ENCODE peak calls at places on chromosomes 5 and 9, in seven cellular contexts. X is spleen, K is heart right ventricle, M is cardiac fibroblast, C is adrenal gland, V is AG04450, Y is breast epithelium. I is an unnamed sample.

GRCh38 chr5:150057996-150058395 is 28.4 kb downstream of the CSF1R start:
- DNase-seq in K (no peak), V (no peak), Y (no peak), M (peak), C (no peak), X (no peak), I (no peak)

GRCh38 chr5:759111-759741 is 25.3 kb downstream of the ZDHHC11B start:
- DNase-seq in C (no peak), X (peak), V (no peak), K (peak), Y (peak), M (peak), I (peak)

GRCh38 chr5:2094616-2094995 is 211.9 kb upstream of the IRX4 start:
- DNase-seq in M (peak), V (no peak), X (peak), Y (no peak), K (no peak), C (no peak), I (no peak)

GRCh38 chr9:137672907-137673791 is 54.3 kb downstream of the EHMT1 start:
- DNase-seq in C (peak), X (peak), V (peak), M (peak), Y (no peak), K (peak), I (peak)

GRCh38 chr9:133700861-133701320 is 37.3 kb downstream of the SARDH start:
- DNase-seq in V (no peak), Y (no peak), M (no peak), X (peak), C (peak), K (no peak), I (no peak)

GRCh38 chr5:176541338-176542134 is 4.3 kb upstream of the RNF44 start:
- DNase-seq in V (no peak), C (no peak), Y (peak), X (peak), M (peak), K (no peak), I (peak)

GRCh38 chr9:2210201-2210600 is 195.1 kb downstream of the SMARCA2 start:
- DNase-seq in M (peak), C (no peak), K (no peak), V (no peak), X (no peak), Y (no peak), I (peak)

GRCh38 chr5:172175263-172175719 is 12.7 kb downstream of the STK10 start:
- DNase-seq in Y (no peak), C (peak), M (no peak), V (no peak), X (peak), K (peak), I (no peak)

GRCh38 chr9:14907360-14907685 is 2.9 kb downstream of the FREM1 start:
- DNase-seq in V (no peak), M (no peak), C (no peak), K (no peak), X (no peak), Y (no peak), I (no peak)

GRCh38 chr9:14908221-14909206 is 1.7 kb downstream of the FREM1 start:
- DNase-seq in C (no peak), V (no peak), X (no peak), K (no peak), M (no peak), Y (no peak), I (no peak)

GRCh38 chr9:14911046-14911445 is 818 bp upstream of the FREM1 start:
- DNase-seq in C (no peak), M (no peak), V (no peak), X (no peak), Y (no peak), K (no peak), I (no peak)

GRCh38 chr9:14910178-14910805 is at the start of gene FREM1:
- DNase-seq in M (no peak), X (no peak), Y (no peak), V (no peak), C (no peak), K (peak), I (no peak)

DNA sequence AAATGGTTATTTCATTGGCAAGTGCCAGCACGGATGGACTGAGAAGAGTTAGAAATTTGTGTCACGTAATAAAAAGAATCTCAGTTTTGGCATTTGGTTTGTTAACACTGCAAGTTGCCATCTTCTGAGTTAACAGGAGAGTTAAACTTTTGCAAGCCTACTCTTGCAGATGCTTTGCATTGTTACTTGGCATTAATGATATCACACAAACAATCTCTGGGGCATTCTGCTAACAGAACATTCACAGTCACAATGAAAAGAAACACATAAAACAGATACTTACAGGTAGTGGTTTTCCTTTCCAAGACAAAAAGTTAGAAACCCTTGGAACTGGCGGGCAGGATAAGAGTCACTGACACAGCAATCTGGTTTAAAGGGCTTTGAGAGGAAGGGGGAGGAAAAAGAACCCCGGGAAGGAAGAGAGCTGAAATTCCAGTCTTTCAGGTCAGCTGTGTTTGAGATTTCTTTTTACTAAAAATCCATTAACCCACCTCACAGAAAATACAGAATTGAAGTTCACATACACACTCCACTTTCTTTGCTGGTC is 524 bp downstream of the FREM1 start:
- DNase-seq in Y (no peak), C (no peak), M (no peak), X (no peak), V (no peak), K (no peak), I (no peak)
- H3K4me3 ChIP-seq in Y (peak), C (no peak), M (no peak), X (peak), V (no peak), K (peak), I (no peak)

GRCh38 chr9:120875643-120875953 is 1.4 kb downstream of the PHF19 start:
- DNase-seq in X (peak), C (no peak), M (no peak), K (no peak), V (no peak), Y (no peak), I (no peak)

GRCh38 chr9:120877276-120878034 is 467 bp upstream of the PHF19 start:
- DNase-seq in V (no peak), M (peak), K (peak), Y (no peak), C (peak), X (peak), I (no peak)

GRCh38 chr9:120874861-120875565 is 2.0 kb downstream of the PHF19 start:
- DNase-seq in M (no peak), K (no peak), Y (no peak), C (no peak), V (no peak), X (no peak), I (no peak)

GRCh38 chr9:120876842-120877240 is at the start of gene PHF19:
- DNase-seq in V (no peak), Y (no peak), C (peak), M (peak), X (peak), K (peak), I (no peak)

GRCh38 chr9:120875954-120876841 is 790 bp downstream of the PHF19 start:
- DNase-seq in V (no peak), K (peak), C (peak), X (peak), M (peak), Y (peak), I (peak)
- TF ChIP-seq CTCF in V (peak), K (no peak), C (no peak), X (no peak), M (no peak), Y (no peak), I (no peak)

GRCh38 chr9:89312154-89312616 is 1.2 kb downstream of the CKS2 start:
- DNase-seq in X (no peak), V (no peak), M (peak), C (peak), Y (no peak), K (no peak), I (peak)

GRCh38 chr9:89314955-89315354 is 3.3 kb upstream of the SECISBP2 start:
- DNase-seq in K (no peak), Y (no peak), M (no peak), C (no peak), V (no peak), X (no peak), I (peak)

GRCh38 chr9:89311346-89312153 is 555 bp downstream of the CKS2 start:
- DNase-seq in X (no peak), V (no peak), Y (no peak), M (peak), K (peak), C (peak), I (peak)

GRCh38 chr9:89315482-89315881 is 2.8 kb upstream of the SECISBP2 start:
- DNase-seq in M (no peak), Y (no peak), K (no peak), V (no peak), X (no peak), C (no peak), I (no peak)

DNA sequence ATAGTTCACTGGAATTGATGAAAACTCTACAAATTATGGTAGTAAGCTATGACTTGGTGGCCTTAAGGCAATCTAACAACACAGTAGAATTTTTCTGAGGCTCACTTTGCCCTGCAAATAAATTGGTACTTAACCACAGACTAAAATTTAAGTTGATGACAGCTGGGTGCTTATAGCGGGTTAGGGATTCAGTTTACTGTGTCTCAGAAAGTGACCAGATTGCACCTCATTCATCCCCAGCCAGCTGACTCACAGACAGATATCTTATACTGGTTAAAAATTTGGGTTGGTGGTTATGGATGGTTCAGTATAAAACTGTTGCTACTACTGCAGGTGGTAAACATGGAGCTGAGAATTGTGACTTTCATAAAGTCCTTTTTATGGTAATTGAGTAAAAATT is 2.8 kb downstream of the CKS2 start:
- DNase-seq in K (no peak), X (no peak), V (no peak), M (peak), Y (no peak), C (no peak), I (peak)
- H3K4me3 ChIP-seq in K (no peak), X (no peak), V (peak), M (peak), Y (no peak), C (no peak), I (no peak)

DNA sequence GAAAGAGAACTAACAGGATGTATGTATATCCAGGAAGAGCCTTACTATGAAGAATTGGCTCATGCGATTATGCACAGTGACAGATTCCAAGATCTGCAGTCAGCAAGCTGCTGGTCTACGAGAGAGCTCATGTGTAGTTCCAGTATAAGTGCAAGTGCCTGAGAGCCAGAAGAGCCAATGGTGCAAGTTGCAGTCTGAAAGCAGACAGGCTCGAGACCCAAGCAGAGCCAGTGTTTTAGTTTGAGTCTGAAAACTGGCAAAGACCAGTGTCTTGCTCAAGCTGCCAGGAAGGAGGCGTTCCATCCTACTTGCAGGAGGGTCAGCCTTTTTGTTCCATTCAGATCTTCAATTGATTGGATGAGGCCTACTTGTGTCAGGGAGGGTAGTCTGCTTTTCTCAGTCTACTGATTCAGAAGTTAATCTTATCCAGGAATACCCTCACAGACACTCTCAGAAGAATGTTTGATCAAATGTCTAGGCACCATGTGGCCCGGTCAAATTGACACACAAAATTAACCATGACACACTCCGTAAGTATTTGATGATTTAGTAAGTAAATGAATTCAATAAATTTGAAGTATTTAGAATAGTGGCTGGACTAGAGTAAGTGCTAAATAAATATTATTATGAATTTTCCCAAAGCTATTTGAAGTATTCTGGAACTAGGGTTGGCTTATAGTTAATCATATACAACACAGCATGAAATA is 372.1 kb upstream of the SGCD start:
- DNase-seq in X (no peak), V (peak), C (no peak), M (no peak), K (no peak), Y (no peak), I (no peak)
- TF ChIP-seq CTCF in X (no peak), V (no peak), C (no peak), M (no peak), K (no peak), Y (no peak), I (no peak)

GRCh38 chr5:139638090-139638735 is 9.9 kb upstream of the CXXC5 start:
- DNase-seq in K (peak), C (peak), V (no peak), Y (no peak), X (peak), M (peak), I (no peak)
- H3K4me3 ChIP-seq in K (peak), C (no peak), V (peak), Y (peak), X (peak), M (peak), I (no peak)

I was measured in bronchial epithelial cell.